ENCODE peak calls at places on chromosomes 4 and X, in five cellular contexts. R is activated CD8-positive, alpha-beta memory T cell treated with anti-CD3 and anti-CD28 coated beads for 24 hours; G is SW480; W is coronary artery; V is CD8-positive, alpha-beta memory T cell. S is an unnamed sample.

GRCh38 chr4:25523405-25523804 is 132.2 kb upstream of the SLC34A2 start:
- DNase-seq in R (no peak), G (no peak), W (no peak), V (no peak), S (no peak)

GRCh38 chr4:87123241-87123640 is 97.2 kb downstream of the KLHL8 start:
- DNase-seq in R (no peak), G (no peak), W (no peak), V (no peak), S (no peak)

GRCh38 chr4:187664011-187664410 is 331.6 kb upstream of the ZFP42 start:
- DNase-seq in R (no peak), G (no peak), W (no peak), V (no peak), S (no peak)

GRCh38 chrX:8235026-8235425 is 64.0 kb upstream of the VCX2 start:
- DNase-seq in R (no peak), G (no peak), W (no peak), V (no peak), S (no peak)

GRCh38 chr4:48902266-48902665 is 4.3 kb downstream of the OCIAD2 start:
- DNase-seq in R (no peak), G (no peak), W (no peak), V (no peak), S (no peak)

GRCh38 chr4:99025506-99025905 is 30.0 kb downstream of the METAP1 start:
- DNase-seq in R (no peak), G (no peak), W (no peak), V (no peak), S (no peak)

GRCh38 chrX:9355739-9356138 is 109.1 kb upstream of the TBL1X start:
- DNase-seq in R (no peak), G (no peak), W (no peak), V (no peak), S (no peak)

GRCh38 chrX:9475984-9476383 is 11.1 kb downstream of the TBL1X start:
- DNase-seq in R (no peak), G (no peak), W (no peak), V (no peak), S (no peak)

GRCh38 chrX:1093112-1093511 is 119.3 kb downstream of the CRLF2 start:
- DNase-seq in R (no peak), G (no peak), W (no peak), V (peak), S (peak)

GRCh38 chr4:37628977-37629609 is 57.1 kb downstream of the RELL1 start:
- DNase-seq in R (no peak), G (peak), W (no peak), V (no peak), S (no peak)

GRCh38 chr4:86032476-86033022 is 327.3 kb downstream of the MAPK10 start:
- DNase-seq in R (no peak), G (no peak), W (peak), V (no peak), S (no peak)

GRCh38 chr4:113077611-113078010 is 28.2 kb downstream of the ANK2 start:
- DNase-seq in R (no peak), G (no peak), W (no peak), V (no peak), S (no peak)

GRCh38 chr4:26145212-26145611 is 175.6 kb upstream of the RBPJ start:
- DNase-seq in R (no peak), G (no peak), W (no peak), V (no peak), S (no peak)

GRCh38 chrX:78092296-78092695 is 11.8 kb upstream of the PGK1 start:
- DNase-seq in R (peak), G (no peak), W (no peak), V (peak), S (no peak)

GRCh38 chr4:147103403-147103946 is 157.8 kb upstream of the TTC29 start:
- DNase-seq in R (no peak), G (no peak), W (peak), V (no peak), S (no peak)

GRCh38 chr4:11232004-11232403 is 196.7 kb downstream of the HS3ST1 start:
- DNase-seq in R (no peak), G (no peak), W (no peak), V (no peak), S (no peak)

GRCh38 chrX:103861200-103861599 is 29.1 kb upstream of the RAB9B start:
- DNase-seq in R (no peak), G (no peak), W (no peak), V (no peak), S (no peak)

GRCh38 chrX:154409222-154409871 is at the start of gene DNASE1L1:
- DNase-seq in R (peak), G (peak), W (peak), V (no peak), S (no peak)

GRCh38 chr4:187618701-187619278 is 376.8 kb upstream of the ZFP42 start:
- DNase-seq in R (no peak), G (no peak), W (no peak), V (no peak), S (no peak)

GRCh38 chr4:42633605-42634388 is 23.1 kb downstream of the ATP8A1 start:
- DNase-seq in R (no peak), G (no peak), W (no peak), V (no peak), S (no peak)

GRCh38 chr4:56979674-56980073 is 978 bp downstream of the POLR2B start:
- DNase-seq in R (peak), G (peak), W (no peak), V (peak), S (peak)

GRCh38 chrX:49163555-49164419 is 1.2 kb downstream of the MAGIX start:
- DNase-seq in R (peak), G (peak), W (peak), V (peak), S (peak)

GRCh38 chrX:2391869-2392606 is 108.7 kb downstream of the DHRSX start:
- DNase-seq in R (no peak), G (peak), W (no peak), V (no peak), S (no peak)

GRCh38 chrX:33205321-33205720 is 6.0 kb downstream of the DMD start:
- DNase-seq in R (no peak), G (no peak), W (no peak), V (no peak), S (no peak)

GRCh38 chr4:100517864-100518341 is at the start of gene EMCN:
- DNase-seq in R (no peak), G (no peak), W (no peak), V (no peak), S (no peak)

GRCh38 chr4:43374352-43374751 is 481.8 kb downstream of the GRXCR1 start:
- DNase-seq in R (no peak), G (no peak), W (no peak), V (no peak), S (no peak)

GRCh38 chrX:53511302-53511701 is 77.1 kb upstream of the HSD17B10 start:
- DNase-seq in R (no peak), G (no peak), W (no peak), V (no peak), S (no peak)

GRCh38 chrX:54843050-54843449 is 35.5 kb downstream of the MAGED2 start:
- DNase-seq in R (no peak), G (no peak), W (no peak), V (no peak), S (no peak)

GRCh38 chr4:153798436-153798835 is 9.6 kb upstream of the SFRP2 start:
- DNase-seq in R (no peak), G (no peak), W (no peak), V (no peak), S (no peak)

GRCh38 chrX:39750798-39751197 is 347.0 kb downstream of the BCOR start:
- DNase-seq in R (no peak), G (no peak), W (no peak), V (no peak), S (no peak)

GRCh38 chr4:120991885-120992284 is 69.4 kb upstream of the PRDM5 start:
- DNase-seq in R (no peak), G (no peak), W (no peak), V (no peak), S (no peak)

GRCh38 chrX:10045327-10046000 is 78.3 kb downstream of the CLDN34 start:
- DNase-seq in R (no peak), G (no peak), W (no peak), V (no peak), S (no peak)

GRCh38 chrX:39158801-39159657 is 357.8 kb downstream of the MID1IP1 start:
- DNase-seq in R (no peak), G (peak), W (no peak), V (no peak), S (no peak)

GRCh38 chr4:81162752-81163458 is 52.1 kb downstream of the PRKG2 start:
- DNase-seq in R (no peak), G (peak), W (no peak), V (no peak), S (no peak)

S was measured in naive thymus-derived CD4-positive, alpha-beta T cell.